ENCODE peak calls at places on chromosomes 6 and 20, in four cellular contexts. One of them, this sample, is unnamed. For H3K27me3, the result is how much of the 10 kb centered on the place peaks cover.

GRCh38 chr20:62405108-62405980 is 1.7 kb downstream of the CABLES2 start:
- DNase-seq in GM12878: no peak
- DNase-seq in fibroblast of lung: peak
- DNase-seq in brain microvascular endothelial cell: peak
- DNase-seq in this sample: no peak

GRCh38 chr20:61599061-61599930 is 347.2 kb downstream of the CDH4 start:
- DNase-seq in GM12878: no peak
- DNase-seq in fibroblast of lung: no peak
- DNase-seq in brain microvascular endothelial cell: no peak
- DNase-seq in this sample: no peak

GRCh38 chr20:62936996-62937352 is 973 bp upstream of the GID8 start:
- DNase-seq in GM12878: no peak
- DNase-seq in brain microvascular endothelial cell: peak
- DNase-seq in fibroblast of lung: peak
- DNase-seq in this sample: peak

GRCh38 chr6:8481727-8482126 is 46.4 kb upstream of the SLC35B3 start:
- DNase-seq in brain microvascular endothelial cell: no peak
- DNase-seq in GM12878: no peak
- DNase-seq in fibroblast of lung: peak
- DNase-seq in this sample: no peak

GRCh38 chr6:105991561-105992314 is 94.4 kb upstream of the PRDM1 start:
- DNase-seq in brain microvascular endothelial cell: no peak
- DNase-seq in GM12878: no peak
- DNase-seq in fibroblast of lung: no peak
- DNase-seq in this sample: no peak

GRCh38 chr6:141107562-141108160 is 1025.1 kb upstream of the GJE1 start:
- DNase-seq in GM12878: no peak
- DNase-seq in brain microvascular endothelial cell: peak
- DNase-seq in fibroblast of lung: no peak
- DNase-seq in this sample: peak

GRCh38 chr6:111812080-111813038 is 60.9 kb downstream of the FYN start:
- DNase-seq in brain microvascular endothelial cell: peak
- DNase-seq in GM12878: no peak
- DNase-seq in fibroblast of lung: no peak
- DNase-seq in this sample: no peak

GRCh38 chr6:21953831-21954801 is 342.7 kb downstream of the PRL start:
- DNase-seq in GM12878: no peak
- DNase-seq in brain microvascular endothelial cell: peak
- DNase-seq in fibroblast of lung: peak
- DNase-seq in this sample: no peak

GRCh38 chr6:158060447-158061360 is 79.0 kb downstream of the SYNJ2 start:
- DNase-seq in brain microvascular endothelial cell: peak
- DNase-seq in fibroblast of lung: peak
- DNase-seq in GM12878: no peak
- DNase-seq in this sample: no peak

GRCh38 chr6:130218136-130218535 is 4.6 kb downstream of the SAMD3 start:
- DNase-seq in fibroblast of lung: no peak
- DNase-seq in GM12878: no peak
- DNase-seq in brain microvascular endothelial cell: no peak
- DNase-seq in this sample: no peak

GRCh38 chr20:32028647-32029372 is 18.6 kb downstream of the CCM2L start:
- DNase-seq in fibroblast of lung: no peak
- DNase-seq in brain microvascular endothelial cell: no peak
- DNase-seq in GM12878: no peak
- DNase-seq in this sample: no peak

GRCh38 chr6:21227486-21227885 is 366.1 kb upstream of the SOX4 start:
- DNase-seq in brain microvascular endothelial cell: peak
- DNase-seq in GM12878: no peak
- DNase-seq in fibroblast of lung: no peak
- DNase-seq in this sample: no peak

GRCh38 chr6:12291785-12292604 is 1.8 kb downstream of the EDN1 start:
- DNase-seq in fibroblast of lung: no peak
- DNase-seq in GM12878: no peak
- DNase-seq in brain microvascular endothelial cell: no peak
- DNase-seq in this sample: no peak

GRCh38 chr6:1618305-1619105 is 8.8 kb downstream of the FOXC1 start:
- DNase-seq in fibroblast of lung: no peak
- DNase-seq in GM12878: no peak
- DNase-seq in brain microvascular endothelial cell: no peak
- DNase-seq in this sample: no peak

GRCh38 chr20:46690219-46691111 is 1.2 kb upstream of the TP53RK start:
- DNase-seq in brain microvascular endothelial cell: no peak
- DNase-seq in fibroblast of lung: no peak
- DNase-seq in GM12878: no peak
- DNase-seq in this sample: no peak

GRCh38 chr20:63241272-63241671 is 5.6 kb downstream of the BIRC7 start:
- DNase-seq in brain microvascular endothelial cell: no peak
- DNase-seq in GM12878: no peak
- DNase-seq in fibroblast of lung: no peak
- DNase-seq in this sample: no peak

GRCh38 chr20:47220161-47220582 is 136.3 kb downstream of the ZMYND8 start:
- DNase-seq in brain microvascular endothelial cell: no peak
- DNase-seq in fibroblast of lung: peak
- DNase-seq in GM12878: no peak
- DNase-seq in this sample: no peak

GRCh38 chr20:48760403-48760889 is 67.4 kb downstream of the PREX1 start:
- DNase-seq in brain microvascular endothelial cell: peak
- DNase-seq in GM12878: no peak
- DNase-seq in fibroblast of lung: no peak
- DNase-seq in this sample: peak

GRCh38 chr20:32510601-32511357 is 74.4 kb downstream of the NOL4L start:
- DNase-seq in brain microvascular endothelial cell: peak
- DNase-seq in fibroblast of lung: no peak
- DNase-seq in GM12878: no peak
- DNase-seq in this sample: no peak

GRCh38 chr20:584375-585301 is 25.5 kb downstream of the TCF15 start:
- DNase-seq in GM12878: no peak
- DNase-seq in fibroblast of lung: no peak
- DNase-seq in brain microvascular endothelial cell: no peak
- DNase-seq in this sample: no peak

GRCh38 chr20:40506567-40506966 is 182.5 kb downstream of the MAFB start:
- DNase-seq in brain microvascular endothelial cell: peak
- DNase-seq in GM12878: no peak
- DNase-seq in fibroblast of lung: peak
- DNase-seq in this sample: peak

GRCh38 chr6:14280766-14281293 is 163.3 kb downstream of the CD83 start:
- DNase-seq in GM12878: no peak
- DNase-seq in fibroblast of lung: no peak
- DNase-seq in brain microvascular endothelial cell: no peak
- DNase-seq in this sample: no peak

GRCh38 chr20:45592574-45593189 is 13.6 kb upstream of the WFDC8 start:
- DNase-seq in fibroblast of lung: peak
- DNase-seq in GM12878: no peak
- DNase-seq in brain microvascular endothelial cell: peak
- DNase-seq in this sample: peak

GRCh38 chr6:123393333-123393732 is 243.4 kb downstream of the TRDN start:
- DNase-seq in GM12878: no peak
- DNase-seq in fibroblast of lung: peak
- DNase-seq in brain microvascular endothelial cell: no peak
- DNase-seq in this sample: no peak

GRCh38 chr20:44817143-44817910 is 7.0 kb upstream of the RIMS4 start:
- DNase-seq in fibroblast of lung: no peak
- DNase-seq in brain microvascular endothelial cell: no peak
- DNase-seq in GM12878: no peak
- DNase-seq in this sample: no peak

GRCh38 chr20:43824699-43825402 is 89.8 kb upstream of the TOX2 start:
- DNase-seq in fibroblast of lung: peak
- DNase-seq in GM12878: peak
- DNase-seq in brain microvascular endothelial cell: peak
- DNase-seq in this sample: peak

GRCh38 chr6:110529907-110530306 is 53.5 kb upstream of the SLC22A16 start:
- DNase-seq in brain microvascular endothelial cell: peak
- DNase-seq in fibroblast of lung: peak
- DNase-seq in GM12878: no peak
- DNase-seq in this sample: no peak

GRCh38 chr20:18388860-18389259 is 78.0 kb downstream of the DZANK1 start:
- DNase-seq in GM12878: no peak
- DNase-seq in brain microvascular endothelial cell: peak
- DNase-seq in fibroblast of lung: peak
- DNase-seq in this sample: no peak

GRCh38 chr6:90190181-90190580 is 106.5 kb downstream of the BACH2 start:
- DNase-seq in GM12878: no peak
- DNase-seq in brain microvascular endothelial cell: no peak
- DNase-seq in fibroblast of lung: no peak
- DNase-seq in this sample: no peak

GRCh38 chr6:139763468-139764214 is 389.2 kb upstream of the CITED2 start:
- DNase-seq in fibroblast of lung: peak
- DNase-seq in brain microvascular endothelial cell: no peak
- DNase-seq in GM12878: no peak
- DNase-seq in this sample: no peak

GRCh38 chr20:57434390-57434700 is 43.1 kb downstream of the RBM38 start:
- DNase-seq in fibroblast of lung: no peak
- DNase-seq in GM12878: no peak
- DNase-seq in brain microvascular endothelial cell: no peak
- DNase-seq in this sample: no peak

GRCh38 chr20:62461157-62461556 is 14.6 kb downstream of the GATA5 start:
- DNase-seq in GM12878: no peak
- DNase-seq in brain microvascular endothelial cell: no peak
- DNase-seq in fibroblast of lung: no peak
- DNase-seq in this sample: no peak

GRCh38 chr20:61810709-61811565 is 254.7 kb downstream of the TAF4 start:
- DNase-seq in brain microvascular endothelial cell: no peak
- DNase-seq in GM12878: no peak
- DNase-seq in fibroblast of lung: no peak
- DNase-seq in this sample: no peak

GRCh38 chr6:24154121-24154520 is 28.1 kb downstream of the NRSN1 start:
- DNase-seq in brain microvascular endothelial cell: no peak
- DNase-seq in GM12878: no peak
- DNase-seq in fibroblast of lung: no peak
- DNase-seq in this sample: peak

GRCh38 chr6:146851837-146852236 is 253.1 kb downstream of the ADGB start:
- DNase-seq in fibroblast of lung: peak
- DNase-seq in brain microvascular endothelial cell: peak
- DNase-seq in GM12878: no peak
- DNase-seq in this sample: peak

GRCh38 chr20:64113796-64114355 is 6.5 kb upstream of the NPBWR2 start:
- DNase-seq in GM12878: no peak
- DNase-seq in fibroblast of lung: no peak
- DNase-seq in brain microvascular endothelial cell: no peak
- DNase-seq in this sample: no peak

GRCh38 chr20:39855799-39856198 is 833.2 kb downstream of the MAFB start:
- DNase-seq in fibroblast of lung: peak
- DNase-seq in GM12878: no peak
- DNase-seq in brain microvascular endothelial cell: peak
- DNase-seq in this sample: no peak

GRCh38 chr6:80356545-80356944 is 250.1 kb downstream of the BCKDHB start:
- DNase-seq in GM12878: no peak
- DNase-seq in fibroblast of lung: no peak
- DNase-seq in brain microvascular endothelial cell: no peak
- DNase-seq in this sample: no peak

GRCh38 chr20:6265204-6265904 is 142.5 kb upstream of the FERMT1 start:
- DNase-seq in brain microvascular endothelial cell: peak
- DNase-seq in GM12878: no peak
- DNase-seq in fibroblast of lung: peak
- DNase-seq in this sample: peak
- TF ChIP-seq CTCF in brain microvascular endothelial cell: peak
- TF ChIP-seq CTCF in GM12878: peak
- TF ChIP-seq CTCF in fibroblast of lung: peak
- TF ChIP-seq CTCF in this sample: peak

GRCh38 chr6:42704937-42705374 is 17.4 kb downstream of the PRPH2 start:
- DNase-seq in GM12878: no peak
- DNase-seq in brain microvascular endothelial cell: no peak
- DNase-seq in fibroblast of lung: no peak
- DNase-seq in this sample: no peak

GRCh38 chr6:42708096-42708495 is 14.3 kb downstream of the PRPH2 start:
- DNase-seq in GM12878: no peak
- DNase-seq in fibroblast of lung: no peak
- DNase-seq in brain microvascular endothelial cell: no peak
- DNase-seq in this sample: no peak

GRCh38 chr6:42707595-42707994 is 14.8 kb downstream of the PRPH2 start:
- DNase-seq in brain microvascular endothelial cell: no peak
- DNase-seq in fibroblast of lung: no peak
- DNase-seq in GM12878: no peak
- DNase-seq in this sample: no peak

GRCh38 chr6:42702200-42702599 is 20.2 kb downstream of the PRPH2 start:
- DNase-seq in GM12878: no peak
- DNase-seq in fibroblast of lung: peak
- DNase-seq in brain microvascular endothelial cell: peak
- DNase-seq in this sample: peak

DNA sequence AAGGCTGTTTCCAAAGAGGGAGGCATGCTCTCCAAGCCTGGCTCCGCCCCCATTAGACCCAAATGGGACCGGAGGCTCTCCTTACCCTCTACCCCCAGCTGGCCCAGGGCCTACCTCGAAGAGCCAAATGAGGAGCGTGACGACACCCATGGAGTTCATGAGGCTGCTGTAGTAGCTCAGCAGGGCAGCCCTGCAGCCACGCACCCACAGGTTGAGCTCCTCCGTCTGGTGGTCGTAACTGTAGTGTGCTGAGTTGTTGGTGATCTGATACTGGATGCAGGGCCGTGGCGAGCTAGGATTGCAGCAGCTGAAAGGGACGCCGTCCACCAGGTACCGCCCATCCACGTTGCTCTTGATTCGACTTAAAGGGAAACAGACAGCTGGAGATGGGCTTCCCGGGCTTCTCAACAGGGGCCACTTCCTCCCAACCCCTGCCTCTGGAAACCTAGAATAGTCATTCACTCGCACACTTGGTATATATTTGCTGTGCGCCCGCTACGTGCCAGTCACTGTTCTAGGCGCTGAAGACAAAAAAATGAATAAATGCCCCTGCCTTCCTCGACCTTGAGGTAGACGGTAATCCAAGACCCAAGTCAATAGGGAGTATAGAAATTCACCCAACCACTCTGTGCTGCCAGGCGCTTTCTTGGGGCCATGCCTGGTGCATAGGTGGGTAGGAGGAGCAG is 18.0 kb downstream of the PRPH2 start:
- DNase-seq in fibroblast of lung: peak
- DNase-seq in GM12878: no peak
- DNase-seq in brain microvascular endothelial cell: peak
- DNase-seq in this sample: no peak
- H3K4me3 ChIP-seq in fibroblast of lung: peak
- H3K4me3 ChIP-seq in GM12878: no peak
- H3K4me3 ChIP-seq in brain microvascular endothelial cell: peak
- H3K4me3 ChIP-seq in this sample: no peak

GRCh38 chr6:166757226-166758135 is 130.4 kb upstream of the RPS6KA2 start:
- DNase-seq in fibroblast of lung: peak
- DNase-seq in brain microvascular endothelial cell: peak
- DNase-seq in GM12878: no peak
- DNase-seq in this sample: peak
- H3K27me3 ChIP-seq in fibroblast of lung: under half
- H3K27me3 ChIP-seq in brain microvascular endothelial cell: under half
- H3K27me3 ChIP-seq in GM12878: under half
- H3K27me3 ChIP-seq in this sample: under half

DNA sequence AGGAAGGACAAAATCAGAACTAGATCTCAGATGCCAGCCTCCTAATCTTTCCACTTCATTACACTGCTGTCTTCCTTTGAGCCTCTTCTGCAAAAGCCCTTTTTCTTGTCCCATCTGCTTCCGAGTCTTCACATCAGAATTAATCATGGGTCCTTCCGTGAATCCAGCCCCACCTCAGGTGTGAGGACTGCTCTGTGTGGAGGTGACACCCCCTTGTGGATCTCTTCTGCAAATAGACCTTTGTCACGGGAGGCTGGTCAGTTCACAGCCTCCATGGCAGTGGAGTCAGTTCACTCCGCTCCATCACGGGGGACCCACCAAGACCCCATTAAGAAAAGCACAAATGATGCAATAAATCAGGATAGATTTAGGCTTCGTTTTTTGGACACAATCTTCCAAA is 171.1 kb downstream of the ADAT2 start:
- DNase-seq in GM12878: no peak
- DNase-seq in brain microvascular endothelial cell: peak
- DNase-seq in fibroblast of lung: peak
- DNase-seq in this sample: no peak
- TF ChIP-seq CTCF in GM12878: peak
- TF ChIP-seq CTCF in brain microvascular endothelial cell: peak
- TF ChIP-seq CTCF in fibroblast of lung: peak
- TF ChIP-seq CTCF in this sample: peak

This sample was measured in kidney epithelial cell.